ENCODE peak calls at places on chromosomes 3 and 15, in four cellular contexts. U is CD4-positive, alpha-beta T cell; I is Right ventricle myocardium superior; S is upper lobe of right lung. T is an unnamed sample.
A peak's percentile ranks its signal among the peaks of the same experiment; 100 is the strongest.

GRCh38 chr3:31170932-31171670 is 276.6 kb upstream of the GADL1 start:
- ATAC-seq in U (no peak), I (no peak), S (peak; percentile 86), T (no peak)

GRCh38 chr3:52211268-52211891 is 13.4 kb downstream of the ALAS1 start:
- ATAC-seq in U (no peak), I (no peak), S (no peak), T (no peak)

GRCh38 chr3:138180375-138181029 is 5.8 kb upstream of the DBR1 start:
- ATAC-seq in U (peak; percentile 88), I (peak; percentile 57), S (peak; percentile 74), T (peak; percentile 56)

GRCh38 chr15:85412956-85413854 is 32.8 kb downstream of the AKAP13 start:
- ATAC-seq in U (peak; percentile 96), I (peak; percentile 65), S (peak; percentile 96), T (peak; percentile 100)

GRCh38 chr3:190424108-190424477 is 25.6 kb downstream of the TMEM207 start:
- ATAC-seq in U (no peak), I (no peak), S (no peak), T (no peak)

GRCh38 chr3:128965818-128966217 is 28.1 kb downstream of the CFAP92 start:
- ATAC-seq in U (no peak), I (no peak), S (no peak), T (no peak)

GRCh38 chr15:51051776-51052175 is 42.9 kb downstream of the TNFAIP8L3 start:
- ATAC-seq in U (no peak), I (peak; percentile 79), S (peak; percentile 68), T (no peak)

GRCh38 chr3:24296441-24297205 is 198.0 kb downstream of the THRB start:
- ATAC-seq in U (no peak), I (no peak), S (no peak), T (peak; percentile 18)

GRCh38 chr3:160253298-160253697 is 28.1 kb downstream of the C3orf80 start:
- ATAC-seq in U (no peak), I (no peak), S (no peak), T (no peak)

GRCh38 chr3:160806094-160806493 is 50.1 kb downstream of the PPM1L start:
- ATAC-seq in U (no peak), I (no peak), S (no peak), T (no peak)

GRCh38 chr15:57395292-57395691 is 19.0 kb downstream of the CGNL1 start:
- ATAC-seq in U (no peak), I (peak; percentile 25), S (peak; percentile 14), T (peak; percentile 86)

GRCh38 chr3:24670871-24671270 is 176.2 kb upstream of the THRB start:
- ATAC-seq in U (no peak), I (no peak), S (no peak), T (no peak)

GRCh38 chr15:59306520-59307163 is 66.0 kb downstream of the MYO1E start:
- ATAC-seq in U (no peak), I (no peak), S (no peak), T (no peak)

GRCh38 chr15:70038730-70039392 is 58.9 kb downstream of the TLE3 start:
- ATAC-seq in U (no peak), I (no peak), S (no peak), T (no peak)

GRCh38 chr3:27326949-27327582 is 42.1 kb downstream of the NEK10 start:
- ATAC-seq in U (no peak), I (peak; percentile 66), S (no peak), T (no peak)

GRCh38 chr3:32457971-32458471 is 44.6 kb downstream of the CMTM6 start:
- ATAC-seq in U (peak; percentile 69), I (peak; percentile 29), S (peak; percentile 70), T (peak; percentile 84)

GRCh38 chr15:73601449-73602425 is 31.5 kb downstream of the NPTN start:
- ATAC-seq in U (no peak), I (peak; percentile 64), S (peak; percentile 61), T (no peak)

GRCh38 chr3:100844063-100844936 is 135.0 kb downstream of the TFG start:
- ATAC-seq in U (no peak), I (no peak), S (peak; percentile 38), T (no peak)

GRCh38 chr3:109257269-109257668 is 59.0 kb downstream of the DPPA2 start:
- ATAC-seq in U (no peak), I (no peak), S (no peak), T (no peak)

GRCh38 chr3:169299897-169300296 is 363.6 kb downstream of the MECOM start:
- ATAC-seq in U (no peak), I (no peak), S (no peak), T (no peak)

GRCh38 chr15:92801774-92802464 is 98.2 kb upstream of the CHD2 start:
- ATAC-seq in U (no peak), I (no peak), S (no peak), T (no peak)

GRCh38 chr15:41517895-41518449 is 4.3 kb upstream of the LTK start:
- ATAC-seq in U (no peak), I (no peak), S (no peak), T (no peak)

GRCh38 chr3:179175358-179175757 is 27.2 kb downstream of the PIK3CA start:
- ATAC-seq in U (no peak), I (no peak), S (no peak), T (no peak)

GRCh38 chr15:89399070-89399389 is 64.4 kb upstream of the POLG start:
- ATAC-seq in U (no peak), I (no peak), S (no peak), T (no peak)

GRCh38 chr3:51817375-51817774 is 38.3 kb upstream of the IQCF6 start:
- ATAC-seq in U (no peak), I (no peak), S (no peak), T (no peak)

GRCh38 chr3:22170370-22170769 is 419.4 kb upstream of the ZNF385D start:
- ATAC-seq in U (no peak), I (no peak), S (no peak), T (no peak)

GRCh38 chr15:60690350-60690961 is 211.5 kb upstream of the ICE2 start:
- ATAC-seq in U (no peak), I (no peak), S (no peak), T (no peak)

GRCh38 chr3:123522666-123523412 is 62.0 kb downstream of the HACD2 start:
- ATAC-seq in U (no peak), I (peak; percentile 69), S (peak; percentile 59), T (no peak)

GRCh38 chr15:51350723-51351122 is 9.3 kb downstream of the GLDN start:
- ATAC-seq in U (no peak), I (no peak), S (no peak), T (no peak)

GRCh38 chr15:100241572-100242479 is 99.9 kb downstream of the ADAMTS17 start:
- ATAC-seq in U (no peak), I (peak; percentile 48), S (no peak), T (no peak)

GRCh38 chr3:24682141-24682547 is 187.5 kb upstream of the THRB start:
- ATAC-seq in U (no peak), I (no peak), S (no peak), T (no peak)

GRCh38 chr3:32371466-32372212 is 20.0 kb upstream of the CMTM7 start:
- ATAC-seq in U (peak; percentile 85), I (no peak), S (no peak), T (peak; percentile 65)

GRCh38 chr3:126715432-126715831 is 11.4 kb downstream of the CHCHD6 start:
- ATAC-seq in U (no peak), I (no peak), S (no peak), T (no peak)

GRCh38 chr3:142029791-142030190 is 119.6 kb downstream of the TFDP2 start:
- ATAC-seq in U (no peak), I (peak; percentile 26), S (no peak), T (no peak)

GRCh38 chr3:46141807-46142206 is 66.3 kb downstream of the CCR1 start:
- ATAC-seq in U (no peak), I (peak; percentile 53), S (peak; percentile 68), T (no peak)

GRCh38 chr3:40829876-40830275 is 305.1 kb downstream of the ZNF621 start:
- ATAC-seq in U (no peak), I (no peak), S (no peak), T (no peak)

GRCh38 chr3:55481067-55481917 is 5.8 kb downstream of the WNT5A start:
- ATAC-seq in U (no peak), I (peak; percentile 44), S (peak; percentile 27), T (no peak)

GRCh38 chr3:71358243-71358642 is 225.3 kb downstream of the FOXP1 start:
- ATAC-seq in U (no peak), I (no peak), S (no peak), T (no peak)

GRCh38 chr3:189909139-189909538 is 211.6 kb downstream of the P3H2 start:
- ATAC-seq in U (no peak), I (no peak), S (no peak), T (no peak)

GRCh38 chr3:33167716-33168339 is 50.8 kb downstream of the SUSD5 start:
- ATAC-seq in U (no peak), I (no peak), S (no peak), T (no peak)